ENCODE peak calls at places on chromosomes 13 and 19, in nine cellular contexts. J is fibroblast of mammary gland, V is cardiac fibroblast, C is bronchial epithelial cell, L is PC-3, H is GM23338, Y is right lobe of liver, X is HL-60, S is AG04449. W is an unnamed sample.

GRCh38 chr13:73934215-73934623 is 200.0 kb downstream of the KLF12 start:
- DNase-seq in J (no peak), V (peak), C (peak), L (peak), H (no peak), Y (no peak), X (no peak), S (no peak), W (no peak)

GRCh38 chr19:15913384-15913783 is 15.5 kb upstream of the CYP4F2 start:
- DNase-seq in J (no peak), V (no peak), C (no peak), L (no peak), H (no peak), Y (no peak), X (no peak), S (no peak), W (no peak)

GRCh38 chr13:109567315-109567714 is 219.1 kb downstream of the IRS2 start:
- DNase-seq in J (peak), V (peak), C (no peak), L (peak), H (no peak), Y (no peak), X (no peak), S (no peak), W (no peak)

GRCh38 chr13:29993716-29994488 is 143.5 kb upstream of the UBL3 start:
- DNase-seq in J (peak), V (peak), C (peak), L (peak), H (no peak), Y (no peak), X (no peak), S (peak), W (peak)

GRCh38 chr19:7833225-7834156 is 3.5 kb downstream of the EVI5L start:
- DNase-seq in J (peak), V (peak), C (peak), L (peak), H (no peak), Y (peak), X (no peak), S (no peak), W (peak)

GRCh38 chr19:55305491-55305890 is 19.6 kb downstream of the TMEM150B start:
- DNase-seq in J (no peak), V (peak), C (peak), L (peak), H (peak), Y (no peak), X (peak), S (no peak), W (no peak)

GRCh38 chr13:40379794-40380608 is 286.4 kb downstream of the FOXO1 start:
- DNase-seq in J (no peak), V (no peak), C (no peak), L (no peak), H (peak), Y (no peak), X (no peak), S (no peak), W (no peak)

GRCh38 chr13:110164706-110165105 is 142.3 kb downstream of the COL4A1 start:
- DNase-seq in J (no peak), V (no peak), C (no peak), L (no peak), H (no peak), Y (peak), X (no peak), S (no peak), W (no peak)

GRCh38 chr19:13053761-13054604 is 48.7 kb downstream of the LYL1 start:
- DNase-seq in J (peak), V (peak), C (peak), L (peak), H (peak), Y (peak), X (no peak), S (peak), W (peak)

GRCh38 chr13:48412881-48413351 is at the start of gene LPAR6:
- DNase-seq in J (peak), V (peak), C (peak), L (peak), H (peak), Y (no peak), X (peak), S (no peak), W (peak)

GRCh38 chr19:10690351-10690781 is 10.9 kb upstream of the QTRT1 start:
- DNase-seq in J (peak), V (peak), C (no peak), L (no peak), H (no peak), Y (no peak), X (peak), S (no peak), W (no peak)

GRCh38 chr19:40600086-40600917 is 867 bp upstream of the LTBP4 start:
- DNase-seq in J (no peak), V (no peak), C (no peak), L (no peak), H (peak), Y (no peak), X (no peak), S (no peak), W (no peak)

GRCh38 chr13:41056194-41056593 is 5.1 kb upstream of the WBP4 start:
- DNase-seq in J (no peak), V (no peak), C (no peak), L (no peak), H (no peak), Y (no peak), X (no peak), S (no peak), W (no peak)

GRCh38 chr13:30364133-30364532 is 56.8 kb upstream of the KATNAL1 start:
- DNase-seq in J (no peak), V (no peak), C (no peak), L (no peak), H (no peak), Y (no peak), X (no peak), S (no peak), W (no peak)

GRCh38 chr13:52644108-52644507 is 1.9 kb downstream of the HNRNPA1L2 start:
- DNase-seq in J (peak), V (no peak), C (peak), L (peak), H (no peak), Y (no peak), X (no peak), S (no peak), W (no peak)

GRCh38 chr19:38499532-38499931 is 66.0 kb downstream of the RYR1 start:
- DNase-seq in J (no peak), V (no peak), C (no peak), L (no peak), H (no peak), Y (no peak), X (no peak), S (no peak), W (no peak)

DNA sequence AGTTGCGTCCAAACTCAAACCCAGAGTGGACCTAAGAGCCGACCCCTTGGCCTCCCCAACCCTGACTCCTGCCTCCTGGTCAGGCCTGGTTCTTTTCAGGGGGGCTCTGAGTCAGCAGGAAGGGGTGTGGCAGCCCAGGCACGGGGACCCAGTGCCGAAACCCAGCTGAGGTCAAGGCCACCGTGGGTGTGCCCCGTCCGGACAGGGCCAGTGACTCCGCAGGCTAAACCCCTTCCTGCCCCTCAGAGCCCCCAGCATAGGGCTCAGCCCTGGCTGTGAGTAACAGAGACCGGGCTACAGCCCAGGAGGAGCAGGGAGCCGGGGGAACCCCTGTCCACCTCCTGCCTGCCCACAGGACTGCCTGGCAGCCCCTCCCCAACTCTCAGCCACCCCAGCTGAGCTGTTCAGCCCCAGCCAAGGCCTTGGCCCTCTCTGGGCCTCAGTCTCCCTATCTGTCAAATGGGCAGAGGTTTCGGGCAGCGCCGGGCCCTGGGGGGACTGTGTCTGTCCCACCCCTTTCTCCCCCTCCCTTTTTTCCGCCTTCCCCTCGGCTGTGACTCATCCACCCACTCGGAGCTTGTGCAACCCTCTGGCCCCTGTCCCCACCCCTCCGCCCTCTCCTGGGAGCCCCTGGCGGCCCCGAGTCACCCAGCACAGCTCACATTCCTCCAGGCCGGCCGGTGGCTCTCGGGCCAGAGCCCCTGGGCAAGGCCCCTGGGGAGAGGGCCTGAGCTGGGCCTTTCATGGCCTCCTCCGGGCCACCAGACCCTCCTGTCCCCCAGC is 8.6 kb downstream of the ZBTB7A start:
- DNase-seq in J (peak), V (peak), C (peak), L (peak), H (peak), Y (peak), X (peak), S (no peak), W (peak)
- TF ChIP-seq CTCF in J (peak), V (peak), C (peak), L (peak), H (no peak), Y (no peak), X (no peak), S (peak), W (peak)

GRCh38 chr19:21568816-21569496 is 63.6 kb downstream of the ZNF429 start:
- DNase-seq in J (peak), V (peak), C (peak), L (no peak), H (peak), Y (peak), X (no peak), S (no peak), W (peak)
- H3K4me3 ChIP-seq in J (peak), V (peak), C (peak), L (no peak), H (no peak), Y (peak), X (no peak), S (no peak), W (peak)

GRCh38 chr19:17999685-18000479 is 8.1 kb upstream of the ARRDC2 start:
- DNase-seq in J (no peak), V (no peak), C (no peak), L (no peak), H (no peak), Y (peak), X (no peak), S (no peak), W (no peak)
- TF ChIP-seq CTCF in J (no peak), V (no peak), C (no peak), L (no peak), H (no peak), Y (no peak), X (no peak), S (no peak), W (no peak)

GRCh38 chr19:29966594-29967249 is 24.7 kb downstream of the URI1 start:
- DNase-seq in J (peak), V (peak), C (peak), L (peak), H (peak), Y (no peak), X (no peak), S (no peak), W (peak)

GRCh38 chr19:29967623-29968022 is 25.6 kb downstream of the URI1 start:
- DNase-seq in J (peak), V (peak), C (no peak), L (no peak), H (no peak), Y (no peak), X (peak), S (no peak), W (peak)

GRCh38 chr19:29963576-29963975 is 21.5 kb downstream of the URI1 start:
- DNase-seq in J (no peak), V (no peak), C (no peak), L (no peak), H (no peak), Y (no peak), X (no peak), S (no peak), W (no peak)

GRCh38 chr19:29964171-29964570 is 22.1 kb downstream of the URI1 start:
- DNase-seq in J (peak), V (peak), C (no peak), L (no peak), H (no peak), Y (no peak), X (no peak), S (no peak), W (no peak)

GRCh38 chr19:29965529-29965928 is 23.5 kb downstream of the URI1 start:
- DNase-seq in J (peak), V (peak), C (peak), L (peak), H (no peak), Y (no peak), X (no peak), S (peak), W (peak)
- H3K4me3 ChIP-seq in J (no peak), V (no peak), C (no peak), L (peak), H (no peak), Y (no peak), X (no peak), S (no peak), W (no peak)

GRCh38 chr19:2191456-2191931 is 27.8 kb downstream of the DOT1L start:
- DNase-seq in J (no peak), V (no peak), C (no peak), L (no peak), H (no peak), Y (no peak), X (no peak), S (no peak), W (no peak)
- TF ChIP-seq CTCF in J (no peak), V (no peak), C (no peak), L (no peak), H (no peak), Y (no peak), X (no peak), S (no peak), W (no peak)

GRCh38 chr19:47485210-47485609 is 1.2 kb upstream of the KPTN start:
- DNase-seq in J (no peak), V (no peak), C (no peak), L (no peak), H (no peak), Y (no peak), X (no peak), S (no peak), W (no peak)
- H3K4me3 ChIP-seq in J (no peak), V (no peak), C (no peak), L (peak), H (peak), Y (no peak), X (no peak), S (no peak), W (no peak)

GRCh38 chr19:36488816-36489138 is 584 bp downstream of the ZNF566 start:
- DNase-seq in J (peak), V (peak), C (no peak), L (peak), H (no peak), Y (no peak), X (peak), S (no peak), W (peak)

GRCh38 chr19:36489920-36490415 is 607 bp upstream of the ZNF566 start:
- DNase-seq in J (peak), V (peak), C (no peak), L (peak), H (peak), Y (peak), X (peak), S (no peak), W (no peak)

GRCh38 chr19:36483653-36484052 is 5.7 kb downstream of the ZNF566 start:
- DNase-seq in J (no peak), V (no peak), C (no peak), L (no peak), H (no peak), Y (no peak), X (peak), S (no peak), W (no peak)

GRCh38 chr19:36488118-36488815 is 1.1 kb downstream of the ZNF566 start:
- DNase-seq in J (no peak), V (no peak), C (no peak), L (no peak), H (no peak), Y (no peak), X (no peak), S (no peak), W (no peak)

DNA sequence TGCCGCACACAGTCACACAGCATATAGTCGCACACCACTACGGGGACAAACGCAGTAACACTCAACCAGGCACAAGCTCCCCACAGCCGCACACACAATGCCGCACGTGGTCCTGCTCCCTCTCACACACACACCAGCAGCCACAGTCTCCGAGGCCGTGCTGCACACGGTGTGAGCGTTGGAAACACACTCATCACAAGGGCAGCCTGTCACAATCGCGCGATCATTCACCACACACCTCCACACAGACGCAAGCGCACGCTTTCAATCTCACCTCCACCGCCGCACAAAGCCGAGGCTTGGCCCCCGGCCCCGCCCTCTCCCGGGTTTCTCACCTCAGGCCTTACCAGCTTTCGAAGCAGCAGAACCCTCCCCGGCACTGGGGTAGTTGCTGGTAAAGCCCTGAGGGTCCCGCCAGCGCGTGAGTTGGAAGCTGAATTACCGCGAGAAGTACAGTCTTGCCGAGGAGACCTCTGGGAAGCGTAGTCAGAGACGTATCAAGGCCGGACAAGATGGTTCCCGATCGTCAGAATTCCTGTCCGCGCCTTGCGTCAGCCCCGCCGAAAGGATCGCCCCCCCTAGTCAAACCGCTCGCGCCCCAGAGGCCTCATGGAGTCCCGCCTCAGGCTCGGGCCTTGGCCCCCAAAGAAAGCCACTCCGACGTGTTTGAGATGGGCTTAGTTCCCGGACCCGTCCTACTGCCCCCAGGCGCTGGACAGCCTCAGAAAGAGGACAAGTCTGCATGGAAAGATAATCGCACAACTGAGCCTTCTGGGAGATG is at the start of gene ZNF566:
- DNase-seq in J (peak), V (peak), C (peak), L (peak), H (peak), Y (peak), X (peak), S (peak), W (peak)
- TF ChIP-seq CTCF in J (no peak), V (no peak), C (no peak), L (no peak), H (no peak), Y (no peak), X (no peak), S (no peak), W (peak)